ENCODE peak calls at places on chromosome 19, in nine cellular contexts. G, W, T, F, D, J, V, N and X are unnamed samples.

GRCh38 chr19:17686592-17687042 is 1.5 kb downstream of the UNC13A start:
- DNase-seq in D (peak; percentile 51), J (peak; percentile 49), W (peak; percentile 84), F (no peak), V (no peak), N (no peak), G (peak; percentile 41), T (no peak), X (peak; percentile 20)

GRCh38 chr19:43354305-43354627 is 780 bp downstream of the CD177 start:
- DNase-seq in V (no peak), J (no peak), T (no peak), N (no peak), F (no peak), D (no peak), W (no peak), G (no peak), X (peak; percentile 16)

GRCh38 chr19:8577247-8577646 is at the start of gene MYO1F:
- DNase-seq in D (no peak), J (no peak), N (peak; percentile 33), T (no peak), F (no peak), W (no peak), V (no peak), G (peak; percentile 65), X (peak; percentile 35)

GRCh38 chr19:30898353-30899103 is 450.7 kb downstream of the TSHZ3 start:
- DNase-seq in N (no peak), W (no peak), T (no peak), G (no peak), V (no peak), F (no peak), D (no peak), J (no peak), X (no peak)

GRCh38 chr19:38932425-38933179 is 1.9 kb downstream of the MRPS12 start:
- DNase-seq in F (peak; percentile 44), J (peak; percentile 65), T (peak; percentile 45), G (no peak), W (peak; percentile 56), D (peak; percentile 69), V (peak; percentile 57), N (no peak), X (peak; percentile 45)

GRCh38 chr19:12913011-12913561 is 6.0 kb downstream of the SYCE2 start:
- DNase-seq in V (peak; percentile 67), N (no peak), D (peak; percentile 75), G (peak; percentile 77), F (peak; percentile 42), W (peak; percentile 77), T (peak; percentile 58), J (peak; percentile 76), X (peak; percentile 77)

GRCh38 chr19:38719761-38720558 is 24.3 kb downstream of the CAPN12 start:
- DNase-seq in D (no peak), F (no peak), W (no peak), T (no peak), N (peak; percentile 68), G (no peak), V (no peak), J (no peak), X (no peak)

GRCh38 chr19:38250821-38251563 is 5.2 kb downstream of the PPP1R14A start:
- DNase-seq in T (no peak), D (no peak), W (no peak), N (no peak), V (no peak), J (peak; percentile 28), F (no peak), G (peak; percentile 85), X (peak; percentile 95)

GRCh38 chr19:33240181-33240771 is 14.6 kb upstream of the SLC7A10 start:
- DNase-seq in V (no peak), J (no peak), G (no peak), N (no peak), D (no peak), F (no peak), T (no peak), W (no peak), X (no peak)

GRCh38 chr19:47028372-47028672 is 8.7 kb downstream of the NPAS1 start:
- DNase-seq in W (peak; percentile 48), N (no peak), J (no peak), G (no peak), D (no peak), V (no peak), F (no peak), T (no peak), X (no peak)

GRCh38 chr19:7928741-7929701 is 3.1 kb upstream of the CTXN1 start:
- DNase-seq in D (peak; percentile 91), G (no peak), F (peak; percentile 88), T (peak; percentile 89), J (peak; percentile 92), V (peak; percentile 87), W (peak; percentile 81), N (peak; percentile 89), X (no peak)

GRCh38 chr19:52910648-52911047 is 12.6 kb downstream of the ZNF888 start:
- DNase-seq in T (no peak), V (no peak), N (no peak), F (no peak), W (no peak), J (no peak), G (no peak), D (no peak), X (no peak)

GRCh38 chr19:11151181-11151580 is 4.4 kb downstream of the SPC24 start:
- DNase-seq in G (peak; percentile 44), T (peak; percentile 39), F (no peak), N (peak; percentile 5), V (no peak), J (peak; percentile 30), D (peak; percentile 90), W (no peak), X (peak; percentile 67)

GRCh38 chr19:31350033-31350692 is 927 bp upstream of the TSHZ3 start:
- DNase-seq in F (no peak), J (peak; percentile 69), N (no peak), V (no peak), T (peak; percentile 26), W (no peak), G (peak; percentile 53), D (peak; percentile 13), X (no peak)

GRCh38 chr19:3821156-3821555 is 35.0 kb upstream of the MATK start:
- DNase-seq in J (no peak), F (no peak), V (no peak), D (no peak), W (no peak), T (no peak), G (no peak), N (no peak), X (no peak)

GRCh38 chr19:2254052-2254872 is 2.0 kb downstream of the JSRP1 start:
- DNase-seq in T (no peak), V (no peak), D (peak; percentile 67), G (no peak), F (peak; percentile 23), N (no peak), W (no peak), J (peak; percentile 28), X (no peak)

GRCh38 chr19:2259331-2259730 is 3.1 kb upstream of the JSRP1 start:
- DNase-seq in V (peak; percentile 48), J (peak; percentile 44), N (peak; percentile 62), F (peak; percentile 54), G (no peak), T (no peak), D (no peak), W (no peak), X (no peak)

GRCh38 chr19:2253106-2254051 is 2.8 kb downstream of the JSRP1 start:
- DNase-seq in J (no peak), D (no peak), G (no peak), W (peak; percentile 15), N (no peak), F (no peak), V (no peak), T (no peak), X (no peak)

GRCh38 chr19:2255112-2255845 is 938 bp downstream of the JSRP1 start:
- DNase-seq in D (no peak), F (no peak), J (no peak), N (no peak), T (no peak), G (no peak), W (peak; percentile 35), V (no peak), X (no peak)

DNA sequence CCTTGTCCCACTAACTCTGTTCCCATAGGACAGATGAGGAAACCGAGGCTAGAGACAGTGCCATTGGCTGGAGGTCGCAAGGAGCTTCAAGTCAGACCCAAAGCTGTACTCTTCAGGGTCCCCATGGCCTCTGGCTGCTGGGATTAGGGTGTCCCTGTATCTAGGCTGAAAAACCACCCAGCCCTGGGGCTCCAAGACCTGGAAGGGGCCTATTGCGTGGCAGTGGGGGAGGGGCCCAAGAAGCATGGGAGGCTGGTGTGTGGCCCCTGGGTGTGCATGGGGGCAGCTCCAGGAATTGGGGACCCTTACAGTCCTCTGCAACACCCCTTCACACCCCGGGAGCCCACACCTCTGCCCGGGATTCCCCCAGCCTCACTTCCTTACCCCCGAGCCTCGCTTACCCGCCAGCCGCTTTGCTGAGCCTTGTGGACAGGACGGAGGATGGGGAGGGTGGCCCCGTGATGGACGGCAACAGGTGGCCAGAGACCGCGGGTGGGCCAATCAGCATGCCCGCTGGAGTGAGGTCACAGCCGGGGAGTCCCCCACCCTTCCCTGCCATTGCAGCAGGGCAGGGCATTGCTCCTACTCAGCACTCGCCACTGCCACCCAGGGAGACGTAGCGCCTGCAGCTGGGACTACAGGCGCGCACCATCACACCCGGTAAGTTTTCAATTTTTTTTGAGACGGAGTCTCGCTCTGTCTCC is at the start of gene JSRP1:
- DNase-seq in W (peak; percentile 29), D (no peak), T (no peak), V (no peak), F (no peak), J (no peak), G (no peak), N (no peak), X (no peak)
- H3K4me3 ChIP-seq in W (no peak within 1 kb of the TSS), D (no peak within 1 kb of the TSS), T (no peak within 1 kb of the TSS), V (no peak within 1 kb of the TSS), F (no peak within 1 kb of the TSS), J (no peak within 1 kb of the TSS), G (no peak within 1 kb of the TSS), N (no peak within 1 kb of the TSS), X (no peak within 1 kb of the TSS)

DNA sequence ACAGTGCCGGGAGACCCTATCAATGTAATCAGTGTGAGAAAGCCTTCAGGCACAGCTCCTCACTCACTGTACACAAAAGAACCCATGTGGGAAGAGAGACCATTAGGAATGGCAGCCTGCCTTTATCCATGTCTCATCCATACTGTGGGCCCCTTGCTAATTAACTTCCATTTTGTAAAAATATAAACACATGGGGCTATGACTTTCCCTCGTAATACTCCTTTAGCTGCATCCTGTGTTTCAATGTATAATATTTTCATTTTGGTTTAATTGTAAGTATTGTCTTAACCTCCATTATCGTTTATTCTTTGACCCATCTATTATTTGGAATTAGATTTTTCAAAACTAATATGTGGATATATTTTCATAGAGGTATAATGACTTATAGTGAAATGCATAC is 29.3 kb downstream of the ZNF333 start:
- DNase-seq in W (no peak), J (no peak), G (no peak), N (no peak), F (no peak), V (no peak), T (no peak), D (no peak), X (no peak)
- H3K4me3 ChIP-seq in W (no peak overlapping the region), J (peak overlapping the region; percentile 13), G (no peak overlapping the region), N (no peak overlapping the region), F (no peak overlapping the region), V (no peak overlapping the region), T (no peak overlapping the region), D (no peak overlapping the region), X (no peak overlapping the region)

GRCh38 chr19:29675650-29676186 is 10.5 kb downstream of the PLEKHF1 start:
- DNase-seq in T (no peak), G (no peak), J (no peak), V (no peak), D (no peak), F (no peak), W (no peak), N (no peak), X (no peak)
- H3K4me3 ChIP-seq in T (no peak overlapping the region), G (no peak overlapping the region), J (no peak overlapping the region), V (no peak overlapping the region), D (no peak overlapping the region), F (no peak overlapping the region), W (no peak overlapping the region), N (no peak overlapping the region), X (no peak overlapping the region)

GRCh38 chr19:51323481-51323891 is 12.0 kb downstream of the IGLON5 start:
- DNase-seq in N (no peak), J (no peak), G (no peak), T (no peak), W (no peak), F (no peak), V (no peak), D (no peak), X (no peak)
- H3K4me3 ChIP-seq in N (no peak overlapping the region), J (no peak overlapping the region), G (no peak overlapping the region), T (no peak overlapping the region), W (no peak overlapping the region), F (no peak overlapping the region), V (no peak overlapping the region), D (no peak overlapping the region), X (no peak overlapping the region)